ENCODE peak calls at places on chromosomes 4 and X, in ten cellular contexts. J is kidney, P is GM12865, H is AG04450, X is choroid plexus epithelial cell, V is neural crest cell, I is heart right ventricle, Z is fibroblast of mammary gland, A is bronchial epithelial cell, F is progenitor cell of endocrine pancreas. N is an unnamed sample.
A peak's percentile ranks its signal among the peaks of the same experiment; 100 is the strongest.

GRCh38 chr4:74316397-74316796 is 8.1 kb downstream of the EPGN start:
- DNase-seq in J (no peak), P (no peak), H (no peak), X (peak; percentile 71), V (no peak), I (no peak), Z (no peak), A (peak; percentile 52), F (no peak), N (peak; percentile 47)

GRCh38 chr4:108536577-108536976 is 83.8 kb upstream of the RPL34 start:
- DNase-seq in J (no peak), P (no peak), H (no peak), X (no peak), V (no peak), I (no peak), Z (no peak), A (peak; percentile 82), F (no peak), N (peak; percentile 21)

GRCh38 chr4:109432676-109433075 is 939 bp upstream of the SEC24B start:
- DNase-seq in J (no peak), P (peak; percentile 12), H (peak; percentile 39), X (peak; percentile 80), V (no peak), I (no peak), Z (peak; percentile 74), A (peak; percentile 48), F (no peak), N (peak; percentile 52)

GRCh38 chr4:137122876-137123275 is 409.4 kb downstream of the PCDH18 start:
- DNase-seq in J (no peak), P (no peak), H (no peak), X (no peak), V (no peak), I (no peak), Z (no peak), A (no peak), F (no peak), N (no peak)

GRCh38 chr4:1777822-1778641 is 15.1 kb upstream of the FGFR3 start:
- DNase-seq in J (no peak), P (no peak), H (no peak), X (peak; percentile 19), V (peak; percentile 88), I (no peak), Z (no peak), A (peak; percentile 49), F (peak; percentile 81), N (peak; percentile 62)

GRCh38 chr4:26135331-26135730 is 185.5 kb upstream of the RBPJ start:
- DNase-seq in J (no peak), P (no peak), H (no peak), X (no peak), V (no peak), I (no peak), Z (peak; percentile 49), A (no peak), F (no peak), N (no peak)

GRCh38 chr4:25834411-25835107 is 28.2 kb downstream of the SEL1L3 start:
- DNase-seq in J (no peak), P (no peak), H (no peak), X (no peak), V (no peak), I (no peak), Z (no peak), A (no peak), F (no peak), N (no peak)

GRCh38 chrX:15549189-15550012 is 48.8 kb downstream of the BMX start:
- DNase-seq in J (no peak), P (no peak), H (no peak), X (no peak), V (no peak), I (no peak), Z (no peak), A (no peak), F (no peak), N (peak; percentile 7)

GRCh38 chrX:31036895-31037294 is 34.9 kb downstream of the FTHL17 start:
- DNase-seq in J (no peak), P (peak; percentile 50), H (peak; percentile 1), X (peak; percentile 68), V (peak; percentile 33), I (no peak), Z (peak; percentile 58), A (peak; percentile 46), F (no peak), N (peak; percentile 67)

GRCh38 chr4:65983062-65983461 is 312.8 kb upstream of the EPHA5 start:
- DNase-seq in J (no peak), P (no peak), H (no peak), X (peak; percentile 77), V (no peak), I (no peak), Z (peak; percentile 24), A (no peak), F (no peak), N (no peak)

GRCh38 chrX:22748093-22748999 is 251.4 kb upstream of the DDX53 start:
- DNase-seq in J (no peak), P (peak; percentile 46), H (no peak), X (peak; percentile 57), V (peak; percentile 61), I (peak; percentile 12), Z (peak; percentile 50), A (peak; percentile 20), F (peak; percentile 41), N (peak; percentile 68)

GRCh38 chr4:143626134-143626859 is 74.2 kb downstream of the FREM3 start:
- DNase-seq in J (peak; percentile 90), P (no peak), H (no peak), X (peak; percentile 73), V (no peak), I (peak; percentile 46), Z (peak; percentile 55), A (no peak), F (no peak), N (no peak)

GRCh38 chr4:87865960-87866598 is 33.3 kb downstream of the MEPE start:
- DNase-seq in J (no peak), P (no peak), H (no peak), X (peak; percentile 70), V (no peak), I (no peak), Z (no peak), A (peak; percentile 37), F (no peak), N (no peak)

GRCh38 chrX:125198546-125198945 is 121.1 kb upstream of the TEX13C start:
- DNase-seq in J (no peak), P (no peak), H (no peak), X (no peak), V (no peak), I (no peak), Z (no peak), A (no peak), F (no peak), N (no peak)

GRCh38 chrX:131746491-131746968 is 202.7 kb downstream of the OR13H1 start:
- DNase-seq in J (peak; percentile 89), P (peak; percentile 36), H (no peak), X (no peak), V (no peak), I (peak; percentile 13), Z (peak; percentile 85), A (no peak), F (no peak), N (peak; percentile 95)

GRCh38 chrX:119272882-119273806 is 37.1 kb downstream of the PGRMC1 start:
- DNase-seq in J (peak; percentile 67), P (peak; percentile 34), H (no peak), X (peak; percentile 58), V (no peak), I (peak; percentile 56), Z (peak; percentile 52), A (peak; percentile 50), F (no peak), N (no peak)

GRCh38 chr4:160319221-160319867 is 1216.5 kb downstream of the RAPGEF2 start:
- DNase-seq in J (no peak), P (no peak), H (no peak), X (peak; percentile 74), V (no peak), I (no peak), Z (no peak), A (peak; percentile 98), F (no peak), N (peak; percentile 95)

GRCh38 chr4:31557444-31557843 is 837.3 kb downstream of the PCDH7 start:
- DNase-seq in J (no peak), P (no peak), H (no peak), X (peak; percentile 3), V (no peak), I (no peak), Z (peak; percentile 11), A (peak; percentile 21), F (no peak), N (peak; percentile 52)

GRCh38 chr4:3834921-3835521 is 68.8 kb downstream of the ADRA2C start:
- DNase-seq in J (peak; percentile 52), P (no peak), H (no peak), X (no peak), V (no peak), I (no peak), Z (no peak), A (no peak), F (no peak), N (no peak)
- TF ChIP-seq CTCF in J (no peak), P (no peak), H (no peak), X (no peak), V (no peak), I (no peak), Z (no peak), A (no peak), F (no peak), N (no peak)

DNA sequence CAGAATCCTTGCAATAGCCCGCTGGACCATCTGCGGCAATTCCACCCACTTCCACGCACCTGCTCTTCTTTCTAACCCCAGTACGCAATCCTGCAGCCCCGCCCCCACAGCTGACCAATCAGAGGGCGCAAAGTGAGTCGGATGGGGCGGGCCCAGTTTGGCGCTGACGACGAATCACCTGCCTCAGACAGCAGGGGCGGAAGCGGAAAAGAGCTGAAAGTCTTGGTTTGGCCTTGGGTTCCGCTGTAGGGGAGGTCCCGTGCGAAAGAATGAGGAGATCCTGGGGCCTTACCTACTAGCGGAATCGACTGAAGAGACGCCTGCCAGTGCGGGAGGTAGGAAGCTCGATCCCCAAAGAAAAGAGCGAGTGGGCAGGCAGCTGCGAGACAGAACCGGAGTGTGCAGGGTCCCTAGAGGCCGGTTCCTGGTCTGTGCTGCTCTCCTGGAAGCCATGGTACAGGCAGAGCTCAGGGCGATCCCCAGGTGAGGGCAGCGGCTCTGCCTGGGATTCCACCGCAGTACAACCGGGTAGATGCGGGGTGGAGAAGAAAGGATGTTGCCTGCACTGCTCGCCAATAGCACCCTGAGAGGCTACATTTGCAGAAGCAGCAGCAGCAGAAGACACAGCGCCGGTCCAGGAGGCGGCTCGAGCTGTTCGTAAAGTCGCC is at the start of gene TMEM184C:
- DNase-seq in J (peak; percentile 99), P (peak; percentile 98), H (peak; percentile 84), X (peak; percentile 97), V (peak; percentile 95), I (peak; percentile 98), Z (peak; percentile 89), A (peak; percentile 89), F (peak; percentile 96), N (peak; percentile 98)
- TF ChIP-seq CTCF in J (no peak), P (no peak), H (peak; percentile 24), X (peak; percentile 35), V (no peak), I (peak; percentile 13), Z (no peak), A (peak; percentile 31), F (no peak), N (no peak)

GRCh38 chrX:39140581-39140980 is 339.3 kb downstream of the MID1IP1 start:
- DNase-seq in J (no peak), P (no peak), H (no peak), X (no peak), V (no peak), I (no peak), Z (no peak), A (no peak), F (no peak), N (no peak)
- TF ChIP-seq CTCF in J (no peak), P (no peak), H (no peak), X (no peak), V (no peak), I (no peak), Z (no peak), A (no peak), F (no peak), N (no peak)

GRCh38 chr4:157514711-157515110 is 294.2 kb downstream of the GRIA2 start:
- DNase-seq in J (no peak), P (peak; percentile 1), H (no peak), X (no peak), V (no peak), I (no peak), Z (no peak), A (no peak), F (no peak), N (peak; percentile 13)
- TF ChIP-seq CTCF in J (no peak), P (peak; percentile 33), H (no peak), X (peak; percentile 22), V (peak; percentile 40), I (no peak), Z (peak; percentile 5), A (peak; percentile 18), F (peak; percentile 59), N (peak; percentile 24)

N was measured in MCF 10A.